ENCODE peak calls at places on chromosomes 13 and 19, in nine cellular contexts. Y, A, J, H, C, K, B, M and N are unnamed samples.

GRCh38 chr19:33498391-33499000 is 23.1 kb downstream of the PEPD start:
- DNase-seq in Y (no peak), A (peak), J (no peak), H (no peak), C (no peak), K (no peak), B (no peak), M (no peak), N (no peak)

GRCh38 chr13:30520571-30520970 is 54.8 kb upstream of the HMGB1 start:
- DNase-seq in Y (no peak), A (no peak), J (peak), H (no peak), C (no peak), K (no peak), B (no peak), M (no peak), N (peak)

GRCh38 chr19:47330466-47330869 is 1.5 kb upstream of the C5AR2 start:
- DNase-seq in Y (no peak), A (no peak), J (no peak), H (no peak), C (no peak), K (no peak), B (no peak), M (no peak), N (peak)

GRCh38 chr19:55437410-55437809 is 5.7 kb downstream of the SHISA7 start:
- DNase-seq in Y (peak), A (no peak), J (peak), H (peak), C (no peak), K (peak), B (peak), M (peak), N (peak)

GRCh38 chr13:80337011-80337688 is 3.8 kb downstream of the SPRY2 start:
- DNase-seq in Y (no peak), A (no peak), J (peak), H (no peak), C (no peak), K (no peak), B (no peak), M (no peak), N (peak)

GRCh38 chr13:48858523-48858922 is 117.2 kb upstream of the FNDC3A start:
- DNase-seq in Y (no peak), A (no peak), J (no peak), H (no peak), C (no peak), K (no peak), B (no peak), M (no peak), N (no peak)

GRCh38 chr19:46426035-46426505 is 2.7 kb downstream of the PNMA8C start:
- DNase-seq in Y (no peak), A (no peak), J (peak), H (peak), C (no peak), K (peak), B (no peak), M (no peak), N (no peak)

GRCh38 chr19:33291623-33292534 is 10.5 kb downstream of the CEBPA start:
- DNase-seq in Y (no peak), A (peak), J (no peak), H (no peak), C (no peak), K (no peak), B (no peak), M (no peak), N (no peak)

GRCh38 chr13:90427322-90428272 is 919.9 kb upstream of the MIR17HG start:
- DNase-seq in Y (no peak), A (no peak), J (no peak), H (no peak), C (no peak), K (no peak), B (no peak), M (no peak), N (no peak)

GRCh38 chr19:55113570-55114039 is 3.8 kb downstream of the PPP1R12C start:
- DNase-seq in Y (peak), A (no peak), J (peak), H (peak), C (no peak), K (no peak), B (no peak), M (peak), N (no peak)

GRCh38 chr13:85236431-85236830 is 562.8 kb downstream of the SLITRK6 start:
- DNase-seq in Y (no peak), A (no peak), J (peak), H (no peak), C (no peak), K (peak), B (no peak), M (no peak), N (peak)

GRCh38 chr13:99051768-99052455 is 74.0 kb upstream of the DOCK9 start:
- DNase-seq in Y (no peak), A (no peak), J (no peak), H (no peak), C (no peak), K (no peak), B (peak), M (no peak), N (no peak)

GRCh38 chr19:6721113-6721474 is 644 bp upstream of the C3 start:
- DNase-seq in Y (no peak), A (no peak), J (no peak), H (no peak), C (no peak), K (no peak), B (no peak), M (no peak), N (no peak)

GRCh38 chr13:27130223-27131015 is 41.2 kb downstream of the USP12 start:
- DNase-seq in Y (no peak), A (no peak), J (peak), H (no peak), C (no peak), K (no peak), B (no peak), M (no peak), N (peak)

GRCh38 chr19:53957448-53958167 is 5.1 kb upstream of the CACNG8 start:
- DNase-seq in Y (no peak), A (no peak), J (no peak), H (no peak), C (no peak), K (no peak), B (no peak), M (no peak), N (no peak)

GRCh38 chr19:40786060-40787037 is 8.3 kb downstream of the RAB4B start:
- DNase-seq in Y (no peak), A (peak), J (no peak), H (no peak), C (no peak), K (no peak), B (no peak), M (no peak), N (no peak)

GRCh38 chr19:29967623-29968022 is 25.6 kb downstream of the URI1 start:
- DNase-seq in Y (no peak), A (no peak), J (peak), H (no peak), C (no peak), K (peak), B (no peak), M (no peak), N (peak)

GRCh38 chr19:40421468-40421778 is 4.4 kb downstream of the SERTAD1 start:
- DNase-seq in Y (no peak), A (no peak), J (no peak), H (no peak), C (no peak), K (no peak), B (no peak), M (no peak), N (no peak)

GRCh38 chr19:5579286-5579685 is 11.5 kb upstream of the TINCR start:
- DNase-seq in Y (no peak), A (no peak), J (no peak), H (no peak), C (no peak), K (no peak), B (no peak), M (no peak), N (no peak)

GRCh38 chr13:80256352-80256932 is 84.5 kb downstream of the SPRY2 start:
- DNase-seq in Y (no peak), A (no peak), J (no peak), H (no peak), C (no peak), K (no peak), B (no peak), M (no peak), N (peak)

GRCh38 chr13:47126432-47126831 is 229.6 kb upstream of the HTR2A start:
- DNase-seq in Y (no peak), A (no peak), J (peak), H (no peak), C (no peak), K (no peak), B (no peak), M (no peak), N (peak)

GRCh38 chr13:43005460-43006236 is 13.6 kb upstream of the EPSTI1 start:
- DNase-seq in Y (no peak), A (no peak), J (peak), H (no peak), C (no peak), K (peak), B (no peak), M (no peak), N (peak)

GRCh38 chr13:97261254-97262015 is 39.3 kb downstream of the MBNL2 start:
- DNase-seq in Y (no peak), A (no peak), J (no peak), H (no peak), C (no peak), K (no peak), B (no peak), M (no peak), N (no peak)

GRCh38 chr19:7492142-7493055 is 3.6 kb upstream of the PEX11G start:
- DNase-seq in Y (no peak), A (no peak), J (peak), H (no peak), C (no peak), K (no peak), B (no peak), M (no peak), N (peak)

GRCh38 chr13:111875922-111876321 is 191.0 kb upstream of the SOX1 start:
- DNase-seq in Y (no peak), A (peak), J (no peak), H (no peak), C (no peak), K (no peak), B (no peak), M (no peak), N (no peak)

GRCh38 chr13:59780058-59780457 is 383.7 kb downstream of the DIAPH3 start:
- DNase-seq in Y (no peak), A (no peak), J (peak), H (no peak), C (no peak), K (no peak), B (no peak), M (no peak), N (peak)

GRCh38 chr19:51959791-51960190 is 26.8 kb downstream of the ZNF350 start:
- DNase-seq in Y (no peak), A (no peak), J (no peak), H (no peak), C (no peak), K (no peak), B (no peak), M (no peak), N (no peak)

GRCh38 chr13:76635232-76636021 is 250.8 kb downstream of the KCTD12 start:
- DNase-seq in Y (no peak), A (no peak), J (no peak), H (no peak), C (no peak), K (no peak), B (no peak), M (no peak), N (no peak)

GRCh38 chr19:56253737-56254136 is 18.8 kb upstream of the EDDM13 start:
- DNase-seq in Y (no peak), A (no peak), J (peak), H (no peak), C (no peak), K (peak), B (peak), M (no peak), N (peak)

GRCh38 chr19:4516199-4516938 is 1.9 kb downstream of the PLIN4 start:
- DNase-seq in Y (no peak), A (no peak), J (no peak), H (no peak), C (no peak), K (no peak), B (no peak), M (no peak), N (no peak)

GRCh38 chr19:44527554-44527953 is 1.9 kb downstream of the CEACAM20 start:
- DNase-seq in Y (no peak), A (no peak), J (no peak), H (no peak), C (no peak), K (no peak), B (no peak), M (no peak), N (no peak)

GRCh38 chr13:90238433-90238832 is 1109.1 kb upstream of the MIR17HG start:
- DNase-seq in Y (no peak), A (no peak), J (no peak), H (no peak), C (no peak), K (no peak), B (no peak), M (no peak), N (peak)

GRCh38 chr19:18590273-18591272 is 2.0 kb downstream of the REX1BD start:
- DNase-seq in Y (no peak), A (peak), J (peak), H (no peak), C (no peak), K (peak), B (no peak), M (no peak), N (peak)
- H3K4me3 ChIP-seq in Y (no peak), A (peak), J (peak), H (no peak), C (no peak), K (peak), B (no peak), M (no peak), N (peak)

GRCh38 chr13:19673473-19674430 is 40.3 kb downstream of the MPHOSPH8 start:
- DNase-seq in Y (no peak), A (no peak), J (no peak), H (no peak), C (no peak), K (no peak), B (no peak), M (no peak), N (no peak)

GRCh38 chr13:19680751-19681150 is 47.3 kb downstream of the MPHOSPH8 start:
- DNase-seq in Y (no peak), A (no peak), J (no peak), H (no peak), C (no peak), K (no peak), B (no peak), M (no peak), N (no peak)

GRCh38 chr13:19670147-19670546 is 36.7 kb downstream of the MPHOSPH8 start:
- DNase-seq in Y (no peak), A (no peak), J (no peak), H (no peak), C (no peak), K (no peak), B (no peak), M (no peak), N (no peak)

GRCh38 chr13:19672990-19673389 is 39.5 kb downstream of the MPHOSPH8 start:
- DNase-seq in Y (no peak), A (no peak), J (no peak), H (no peak), C (no peak), K (no peak), B (no peak), M (no peak), N (no peak)

GRCh38 chr13:19674898-19675297 is 41.4 kb downstream of the MPHOSPH8 start:
- DNase-seq in Y (no peak), A (no peak), J (no peak), H (no peak), C (no peak), K (no peak), B (no peak), M (no peak), N (no peak)
- TF ChIP-seq CTCF in Y (no peak), A (no peak), J (no peak), H (no peak), C (no peak), K (no peak), B (no peak), M (no peak), N (no peak)

GRCh38 chr19:13842294-13843103 is 34.4 kb upstream of the NANOS3 start:
- DNase-seq in Y (peak), A (peak), J (peak), H (peak), C (peak), K (peak), B (peak), M (peak), N (peak)

GRCh38 chr19:13839193-13839937 is 37.6 kb upstream of the NANOS3 start:
- DNase-seq in Y (peak), A (peak), J (peak), H (peak), C (peak), K (peak), B (peak), M (peak), N (peak)

GRCh38 chr19:13841339-13842293 is 35.3 kb upstream of the NANOS3 start:
- DNase-seq in Y (peak), A (peak), J (no peak), H (peak), C (peak), K (no peak), B (peak), M (peak), N (peak)

GRCh38 chr19:13839938-13840750 is 36.8 kb upstream of the NANOS3 start:
- DNase-seq in Y (no peak), A (peak), J (peak), H (peak), C (peak), K (no peak), B (no peak), M (peak), N (peak)

DNA sequence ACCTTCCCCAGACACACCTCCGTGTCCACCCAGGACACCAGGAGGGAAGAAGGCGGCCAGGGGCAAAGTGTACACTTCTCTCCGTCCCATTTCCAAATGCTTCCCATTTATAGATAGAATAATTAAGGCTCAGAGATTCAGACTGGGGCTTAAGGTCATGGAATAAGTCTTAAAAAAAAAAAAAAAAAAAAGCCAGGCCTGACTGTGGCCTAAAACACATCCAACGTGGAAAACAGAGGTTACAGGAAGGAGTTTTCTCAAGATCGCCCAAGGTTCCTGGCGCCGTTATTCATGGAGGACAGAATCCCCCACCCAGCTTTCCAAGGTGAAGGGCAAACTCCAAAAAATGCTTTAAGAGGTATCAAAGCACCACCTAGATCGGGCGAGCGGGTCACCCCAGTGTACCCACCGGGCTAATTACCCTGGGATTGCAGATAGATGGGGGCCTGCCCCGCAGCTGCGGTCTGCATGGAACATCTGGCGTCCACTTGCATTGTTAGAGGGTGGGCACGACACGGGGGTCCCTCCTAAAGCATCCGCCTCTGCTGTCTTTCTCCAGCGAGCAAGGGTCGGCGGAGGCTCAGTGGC is 36.1 kb upstream of the NANOS3 start:
- DNase-seq in Y (no peak), A (no peak), J (no peak), H (no peak), C (peak), K (no peak), B (no peak), M (no peak), N (no peak)
- H3K4me3 ChIP-seq in Y (peak), A (peak), J (peak), H (no peak), C (peak), K (peak), B (peak), M (peak), N (peak)

GRCh38 chr19:50039968-50040367 is 14.2 kb downstream of the ZNF473 start:
- DNase-seq in Y (no peak), A (no peak), J (no peak), H (no peak), C (no peak), K (no peak), B (no peak), M (no peak), N (no peak)

GRCh38 chr19:50044922-50045321 is 19.1 kb downstream of the ZNF473 start:
- DNase-seq in Y (no peak), A (no peak), J (no peak), H (no peak), C (no peak), K (no peak), B (no peak), M (no peak), N (no peak)

GRCh38 chr19:50040967-50041366 is 15.2 kb downstream of the ZNF473 start:
- DNase-seq in Y (peak), A (no peak), J (no peak), H (peak), C (no peak), K (no peak), B (no peak), M (peak), N (no peak)

GRCh38 chr19:50043967-50044366 is 18.2 kb downstream of the ZNF473 start:
- DNase-seq in Y (no peak), A (no peak), J (no peak), H (no peak), C (no peak), K (no peak), B (no peak), M (no peak), N (no peak)

GRCh38 chr19:50042363-50043024 is 16.7 kb downstream of the ZNF473 start:
- DNase-seq in Y (no peak), A (no peak), J (no peak), H (no peak), C (no peak), K (no peak), B (no peak), M (no peak), N (no peak)
- TF ChIP-seq CTCF in Y (no peak), A (no peak), J (no peak), H (no peak), C (no peak), K (no peak), B (no peak), M (no peak), N (no peak)

GRCh38 chr13:112893570-112894422 is 75.2 kb upstream of the MCF2L start:
- DNase-seq in Y (peak), A (peak), J (no peak), H (peak), C (no peak), K (peak), B (peak), M (peak), N (peak)
- H3K4me3 ChIP-seq in Y (peak), A (peak), J (no peak), H (peak), C (no peak), K (peak), B (no peak), M (peak), N (no peak)